ENCODE peak calls at places on chromosomes 16 and 17, in eight cellular contexts. R is NCI-H1417, P is midbrain, A is DMS 273 treated with DMSO at 0.1 percent for 48 hours, N is ascending aorta, W is DMS79 treated with DMSO at 0.1 percent for 48 hours, X is non-pigmented ciliary epithelial cell, J is glutamatergic neuron. F is an unnamed sample.

GRCh38 chr17:75637561-75637960 is 4.3 kb downstream of the SMIM5 start:
- DNase-seq in A (no peak), X (no peak), R (no peak), J (peak; percentile 11), N (no peak), W (no peak), P (no peak), F (no peak)

GRCh38 chr17:55693244-55694216 is 29.1 kb downstream of the TMEM100 start:
- DNase-seq in P (no peak), J (no peak), A (no peak), N (no peak), W (no peak), R (no peak), X (no peak), F (no peak)

GRCh38 chr16:58292886-58293285 is 1.9 kb downstream of the PRSS54 start:
- DNase-seq in X (no peak), R (no peak), W (no peak), N (no peak), J (no peak), P (no peak), A (no peak), F (no peak)

GRCh38 chr17:7475764-7476422 is 3.5 kb downstream of the ZBTB4 start:
- DNase-seq in N (no peak), R (no peak), P (no peak), A (no peak), X (no peak), W (no peak), J (no peak), F (no peak)

GRCh38 chr16:54526916-54527315 is 240.3 kb upstream of the IRX3 start:
- DNase-seq in P (no peak), X (no peak), R (no peak), W (no peak), N (no peak), A (no peak), J (no peak), F (no peak)

GRCh38 chr17:69012895-69013805 is 47.6 kb downstream of the ABCA9 start:
- DNase-seq in W (no peak), R (no peak), X (peak; percentile 32), A (no peak), N (no peak), P (no peak), J (no peak), F (peak; percentile 2)

GRCh38 chr17:34371405-34371804 is 8.4 kb upstream of the CCL1 start:
- DNase-seq in N (no peak), X (no peak), R (no peak), A (no peak), P (no peak), W (peak; percentile 55), J (no peak), F (no peak)

GRCh38 chr17:60744355-60744958 is 66.8 kb downstream of the BCAS3 start:
- DNase-seq in N (no peak), J (no peak), X (no peak), W (no peak), A (no peak), P (no peak), R (no peak), F (no peak)

GRCh38 chr17:19534562-19535149 is 1.0 kb downstream of the SLC47A1 start:
- DNase-seq in J (no peak), A (no peak), W (no peak), R (no peak), N (no peak), X (no peak), P (no peak), F (no peak)

GRCh38 chr17:18954321-18954720 is 2.4 kb downstream of the SLC5A10 start:
- DNase-seq in P (no peak), J (no peak), A (no peak), W (no peak), N (no peak), R (no peak), X (no peak), F (no peak)

GRCh38 chr16:13307861-13308260 is 406.5 kb downstream of the SHISA9 start:
- DNase-seq in N (no peak), X (no peak), R (no peak), P (no peak), J (no peak), A (no peak), W (no peak), F (no peak)

GRCh38 chr17:4641297-4642195 is at the start of gene ALOX15:
- DNase-seq in N (no peak), A (no peak), J (no peak), P (no peak), W (no peak), R (no peak), X (no peak), F (no peak)

GRCh38 chr17:56594528-56595418 is 1.3 kb downstream of the NOG start:
- DNase-seq in W (peak; percentile 10), R (no peak), A (peak; percentile 13), P (no peak), N (no peak), X (no peak), J (peak; percentile 40), F (no peak)

GRCh38 chr17:57663326-57664070 is 81.6 kb downstream of the CCDC182 start:
- DNase-seq in X (no peak), R (peak; percentile 37), P (peak; percentile 38), J (no peak), N (no peak), W (peak; percentile 26), A (no peak), F (no peak)

GRCh38 chr17:3221850-3222249 is 14.4 kb downstream of the OR1A1 start:
- DNase-seq in A (no peak), J (no peak), P (no peak), W (no peak), R (no peak), N (no peak), X (no peak), F (no peak)

GRCh38 chr17:51499906-51500305 is 239.6 kb downstream of the UTP18 start:
- DNase-seq in R (no peak), W (no peak), P (no peak), J (no peak), A (no peak), N (no peak), X (no peak), F (no peak)

GRCh38 chr16:70444249-70445063 is 5.6 kb upstream of the ST3GAL2 start:
- DNase-seq in N (no peak), J (no peak), W (no peak), R (no peak), P (no peak), A (no peak), X (no peak), F (no peak)

GRCh38 chr17:63445571-63446217 is 412 bp downstream of the CYB561 start:
- DNase-seq in J (peak; percentile 80), A (no peak), P (no peak), X (no peak), R (peak; percentile 72), W (peak; percentile 35), N (no peak), F (no peak)

GRCh38 chr17:18258356-18259038 is at the start of gene FLII:
- DNase-seq in N (no peak), R (peak; percentile 33), A (no peak), P (peak; percentile 74), J (peak; percentile 59), X (no peak), W (peak; percentile 1), F (no peak)

GRCh38 chr16:49619811-49620157 is 236.1 kb downstream of the ZNF423 start:
- DNase-seq in P (no peak), N (no peak), J (no peak), X (no peak), R (no peak), W (no peak), A (no peak), F (no peak)

GRCh38 chr17:2936771-2937321 is 126.6 kb downstream of the OR1D5 start:
- DNase-seq in W (no peak), R (no peak), X (no peak), N (no peak), A (no peak), P (no peak), J (no peak), F (no peak)

GRCh38 chr17:80845863-80846671 is 145.6 kb upstream of the CHMP6 start:
- DNase-seq in P (no peak), A (no peak), J (no peak), W (no peak), R (no peak), N (no peak), X (no peak), F (no peak)

GRCh38 chr17:83109793-83110645 is 30.6 kb downstream of the METRNL start:
- DNase-seq in R (no peak), P (no peak), N (peak; percentile 74), J (no peak), W (peak; percentile 32), A (peak; percentile 58), X (peak; percentile 67), F (peak; percentile 64)

GRCh38 chr16:84013787-84014569 is 28.6 kb downstream of the SLC38A8 start:
- DNase-seq in X (no peak), A (no peak), P (no peak), R (peak; percentile 98), J (peak; percentile 72), W (no peak), N (no peak), F (peak; percentile 27)

GRCh38 chr16:75392911-75393310 is 40.4 kb downstream of the CFDP1 start:
- DNase-seq in J (no peak), W (no peak), X (no peak), P (no peak), A (no peak), R (no peak), N (no peak), F (no peak)

GRCh38 chr16:52346709-52347108 is 200.2 kb downstream of the TOX3 start:
- DNase-seq in R (no peak), P (no peak), X (no peak), W (no peak), A (no peak), N (no peak), J (no peak), F (no peak)

GRCh38 chr17:31275126-31275525 is 21.9 kb downstream of the OMG start:
- DNase-seq in A (no peak), P (no peak), W (no peak), J (no peak), R (no peak), N (no peak), X (no peak), F (no peak)

GRCh38 chr17:8137645-8138342 is 13.9 kb upstream of the HES7 start:
- DNase-seq in A (no peak), J (no peak), R (no peak), W (peak; percentile 19), P (no peak), X (no peak), N (no peak), F (no peak)

GRCh38 chr16:86080982-86081381 is 182.0 kb downstream of the IRF8 start:
- DNase-seq in A (no peak), P (no peak), N (no peak), X (no peak), R (no peak), W (no peak), J (no peak), F (no peak)

GRCh38 chr16:12231666-12232065 is 255.1 kb downstream of the SNX29 start:
- DNase-seq in W (no peak), P (no peak), N (no peak), X (peak; percentile 32), R (no peak), A (no peak), J (no peak), F (no peak)

GRCh38 chr17:32709562-32709961 is 167.4 kb downstream of the MYO1D start:
- DNase-seq in W (no peak), A (no peak), N (no peak), J (no peak), R (no peak), X (no peak), P (no peak), F (no peak)

GRCh38 chr17:80152057-80152831 is 5.3 kb upstream of the EIF4A3 start:
- DNase-seq in R (no peak), J (no peak), N (no peak), W (no peak), P (no peak), X (peak; percentile 65), A (no peak), F (no peak)

GRCh38 chr16:47779201-47780016 is 318.3 kb downstream of the PHKB start:
- DNase-seq in W (peak; percentile 3), A (no peak), N (no peak), P (no peak), J (no peak), X (peak; percentile 19), R (no peak), F (no peak)

GRCh38 chr16:88014201-88014781 is 63.1 kb downstream of the BANP start:
- DNase-seq in W (no peak), R (no peak), J (no peak), A (no peak), P (no peak), X (no peak), N (no peak), F (no peak)

F was measured in epithelial cell of proximal tubule.